ENCODE peak calls at places on chromosomes 13 and 19, in ten cellular contexts. H is neural progenitor cell, T is H9, X is right lobe of liver, E is IMR-90, G is adrenal gland, O is trophoblast cell, N is transverse colon, I is MM.1S, C is thyroid gland. Z is an unnamed sample.
A peak's percentile ranks its signal among the peaks of the same experiment; 100 is the strongest.

GRCh38 chr13:29369060-29369743 is 226.3 kb downstream of the SLC7A1 start:
- DNase-seq in N (no peak), G (peak; percentile 17), E (peak; percentile 34), X (no peak), I (peak; percentile 35), O (peak; percentile 84), C (peak; percentile 25), T (peak; percentile 36), H (peak; percentile 76), Z (no peak)

GRCh38 chr13:32045963-32046785 is 14.6 kb downstream of the FRY start:
- DNase-seq in N (no peak), X (no peak), E (peak; percentile 56), G (peak; percentile 21), H (no peak), C (peak; percentile 7), O (peak; percentile 10), T (no peak), I (no peak), Z (no peak)

GRCh38 chr13:73433893-73434292 is 375.1 kb downstream of the KLF5 start:
- DNase-seq in C (no peak), I (no peak), E (no peak), H (no peak), O (peak; percentile 2), T (no peak), N (no peak), X (no peak), G (no peak), Z (no peak)

GRCh38 chr13:101150998-101151397 is 265.3 kb downstream of the NALCN start:
- DNase-seq in X (no peak), T (no peak), H (peak; percentile 45), N (no peak), O (no peak), I (no peak), E (peak; percentile 24), G (no peak), C (peak; percentile 26), Z (no peak)

GRCh38 chr13:68304287-68304893 is 1074.3 kb upstream of the PCDH9 start:
- DNase-seq in C (no peak), E (no peak), X (no peak), G (no peak), H (peak; percentile 35), N (no peak), I (peak; percentile 8), O (peak; percentile 47), T (no peak), Z (no peak)

GRCh38 chr13:47036291-47037008 is 139.6 kb upstream of the HTR2A start:
- DNase-seq in G (no peak), I (no peak), C (no peak), X (no peak), H (peak; percentile 2), O (no peak), T (no peak), E (no peak), N (no peak), Z (no peak)

GRCh38 chr19:35090795-35091214 is 24.8 kb upstream of the FXYD3 start:
- DNase-seq in E (no peak), X (peak; percentile 73), N (no peak), C (no peak), H (peak; percentile 66), O (peak; percentile 16), G (no peak), T (peak; percentile 77), I (peak; percentile 14), Z (no peak)

GRCh38 chr13:71118779-71119364 is 748.1 kb downstream of the DACH1 start:
- DNase-seq in E (no peak), T (no peak), H (no peak), C (no peak), X (no peak), G (no peak), I (no peak), O (no peak), N (no peak), Z (no peak)

GRCh38 chr19:18668744-18669523 is 14.5 kb upstream of the CRTC1 start:
- DNase-seq in X (no peak), E (no peak), O (no peak), N (no peak), C (no peak), T (no peak), G (no peak), H (no peak), I (no peak), Z (no peak)

GRCh38 chr13:103762523-103762922 is 696.3 kb upstream of the SLC10A2 start:
- DNase-seq in G (no peak), O (no peak), E (no peak), I (no peak), T (no peak), C (no peak), H (no peak), X (no peak), N (no peak), Z (no peak)

GRCh38 chr19:1514986-1515721 is 2.3 kb upstream of the ADAMTSL5 start:
- DNase-seq in I (no peak), H (no peak), E (no peak), O (no peak), X (no peak), C (no peak), G (no peak), N (no peak), T (no peak), Z (no peak)

GRCh38 chr13:77537302-77537919 is 1.9 kb downstream of the SCEL start:
- DNase-seq in H (no peak), O (peak; percentile 68), G (no peak), T (no peak), N (no peak), C (no peak), X (no peak), I (no peak), E (no peak), Z (no peak)

GRCh38 chr13:93151277-93151676 is 75.3 kb upstream of the GPC6 start:
- DNase-seq in H (no peak), T (no peak), O (no peak), N (no peak), E (peak; percentile 91), G (no peak), X (no peak), I (no peak), C (no peak), Z (no peak)

GRCh38 chr19:6613711-6614110 is 22.8 kb upstream of the CD70 start:
- DNase-seq in T (no peak), X (no peak), C (no peak), H (no peak), E (no peak), I (no peak), G (no peak), N (no peak), O (no peak), Z (no peak)

GRCh38 chr19:52464798-52465470 is 11.6 kb downstream of the ZNF578 start:
- DNase-seq in I (peak; percentile 8), E (no peak), C (no peak), H (peak; percentile 79), N (no peak), G (no peak), T (peak; percentile 71), X (no peak), O (peak; percentile 27), Z (no peak)
- H3K9me3 ChIP-seq in I (no peaks in the 10 kb centered on the region), E (peaks cover 65% of the 10 kb centered on the region), C (no peaks in the 10 kb centered on the region), H (no peaks in the 10 kb centered on the region), N (peaks cover 91% of the 10 kb centered on the region), G (peaks cover 22% of the 10 kb centered on the region), T (peaks cover 34% of the 10 kb centered on the region), X (peaks cover 23% of the 10 kb centered on the region), O (peaks cover 18% of the 10 kb centered on the region), Z (peaks cover 94% of the 10 kb centered on the region)

DNA sequence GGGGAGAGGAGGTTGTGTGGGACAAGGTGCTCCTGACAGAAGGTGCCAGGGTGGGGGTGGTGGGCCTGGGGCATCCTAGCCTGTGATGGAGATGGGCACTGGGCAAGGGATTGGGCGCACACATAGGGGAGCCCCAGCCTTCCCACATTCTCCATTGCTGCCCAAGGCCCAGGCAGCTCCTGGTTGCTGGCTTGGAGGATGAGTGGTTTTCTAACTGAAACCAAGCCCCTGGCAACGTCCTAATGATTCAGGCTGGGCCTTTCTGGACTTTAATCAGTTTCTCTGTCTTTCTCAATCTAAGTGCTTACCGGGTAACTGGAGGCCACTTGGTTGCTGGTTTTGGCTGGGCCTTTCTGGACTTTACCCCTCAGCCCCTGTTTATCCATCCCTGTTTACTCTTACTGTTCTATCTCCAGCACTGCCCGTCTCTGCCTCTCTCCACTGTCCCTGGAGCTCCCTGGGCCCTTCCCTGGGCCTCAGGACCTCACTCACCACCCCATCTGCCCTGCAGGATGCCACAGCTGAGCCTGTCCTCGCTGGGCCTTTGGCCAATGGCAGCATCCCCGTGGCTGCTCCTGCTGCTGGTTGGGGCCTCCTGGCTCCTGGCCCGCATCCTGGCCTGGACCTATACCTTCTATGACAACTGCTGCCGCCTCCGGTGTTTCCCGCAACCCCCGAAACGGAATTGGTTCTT is 354 bp downstream of the CYP4F3 start:
- DNase-seq in N (peak; percentile 48), G (no peak), C (no peak), X (peak; percentile 86), O (no peak), E (no peak), I (no peak), H (no peak), T (no peak), Z (no peak)
- H3K9me3 ChIP-seq in N (no peaks in the 10 kb centered on the region), G (no peaks in the 10 kb centered on the region), C (no peaks in the 10 kb centered on the region), X (no peaks in the 10 kb centered on the region), O (peaks cover 61% of the 10 kb centered on the region), E (peaks cover 32% of the 10 kb centered on the region), I (no peaks in the 10 kb centered on the region), H (peaks cover 5% of the 10 kb centered on the region), T (peaks cover 92% of the 10 kb centered on the region), Z (no peaks in the 10 kb centered on the region)

DNA sequence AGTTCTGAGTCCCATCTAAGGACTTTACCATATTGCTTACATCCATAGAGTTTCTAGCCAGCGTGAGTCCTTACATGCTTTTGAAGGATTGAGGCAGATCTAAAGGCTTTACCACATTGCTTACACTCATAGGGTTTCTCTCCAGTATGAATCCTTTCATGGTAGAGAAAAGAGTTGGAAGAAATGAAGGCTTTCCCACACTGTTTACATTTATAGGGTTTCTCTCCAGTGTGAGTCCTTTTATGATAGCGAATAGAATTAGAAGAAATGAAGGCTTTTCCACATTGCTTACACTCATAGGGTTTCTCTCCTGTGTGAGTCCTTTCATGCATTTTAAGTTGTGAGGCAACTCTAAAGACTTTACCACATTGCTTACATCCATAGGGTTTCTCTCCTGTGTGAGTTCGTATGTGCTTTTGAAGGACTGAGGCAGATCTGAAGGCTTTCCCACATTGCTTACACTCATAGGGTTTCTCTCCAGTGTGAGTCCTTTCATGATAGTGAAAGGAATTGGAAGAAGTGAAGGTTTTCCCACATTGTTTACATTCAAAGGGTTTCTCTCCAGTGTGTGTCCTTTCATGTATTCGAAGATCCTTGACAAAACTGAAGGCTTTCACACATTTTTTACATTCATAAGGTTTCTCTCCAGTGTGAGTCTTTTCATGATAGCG is 8.4 kb upstream of the ZNF433 start:
- DNase-seq in H (no peak), I (no peak), O (no peak), X (no peak), C (no peak), E (no peak), G (no peak), N (no peak), T (no peak), Z (no peak)
- H3K9me3 ChIP-seq in H (peaks cover 25% of the 10 kb centered on the region), I (no peaks in the 10 kb centered on the region), O (peaks cover 9% of the 10 kb centered on the region), X (peaks cover 22% of the 10 kb centered on the region), C (no peaks in the 10 kb centered on the region), E (peaks cover 33% of the 10 kb centered on the region), G (no peaks in the 10 kb centered on the region), N (peaks cover 35% of the 10 kb centered on the region), T (peaks cover 62% of the 10 kb centered on the region), Z (peaks cover 33% of the 10 kb centered on the region)

DNA sequence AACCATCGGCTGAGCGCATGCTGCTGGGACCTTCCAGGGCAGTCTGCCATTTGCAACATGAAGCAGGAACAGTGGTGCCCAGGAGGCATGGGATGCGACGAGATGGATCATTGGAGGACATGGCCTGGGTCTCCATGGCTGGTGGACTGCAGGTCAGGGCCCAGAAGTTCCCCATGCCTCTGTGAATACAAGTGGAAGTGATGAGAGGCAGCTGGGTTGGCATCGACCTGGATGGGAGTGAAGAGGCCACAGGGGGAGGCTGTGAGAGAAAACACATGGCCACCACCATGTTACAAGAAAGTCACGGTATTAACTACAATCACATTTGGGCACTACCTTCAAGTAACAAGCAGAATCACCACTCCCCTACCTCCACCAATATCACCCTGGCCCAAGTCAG is 262.0 kb downstream of the FOXO1 start:
- DNase-seq in X (no peak), C (no peak), I (no peak), E (no peak), N (no peak), G (no peak), O (no peak), H (no peak), T (no peak), Z (no peak)
- H3K9me3 ChIP-seq in X (no peaks in the 10 kb centered on the region), C (no peaks in the 10 kb centered on the region), I (no peaks in the 10 kb centered on the region), E (no peaks in the 10 kb centered on the region), N (no peaks in the 10 kb centered on the region), G (no peaks in the 10 kb centered on the region), O (peaks cover 2% of the 10 kb centered on the region), H (no peaks in the 10 kb centered on the region), T (no peaks in the 10 kb centered on the region), Z (no peaks in the 10 kb centered on the region)